ENCODE peak calls at places on chromosomes 12 and 14, in five cellular contexts. S, I, D, Y and P are unnamed samples.
A peak's percentile ranks its signal among the peaks of the same experiment; 100 is the strongest.

GRCh38 chr14:61342486-61342885 is 21.1 kb downstream of the PRKCH start:
- DNase-seq in S (peak; percentile 72), I (no peak), D (peak; percentile 83), Y (peak; percentile 92), P (no peak)

GRCh38 chr12:10189653-10190052 is 10.8 kb downstream of the TMEM52B start:
- DNase-seq in S (no peak), I (peak; percentile 66), D (no peak), Y (no peak), P (no peak)

GRCh38 chr12:108112815-108113556 is 16.1 kb upstream of the WSCD2 start:
- DNase-seq in S (no peak), I (no peak), D (no peak), Y (no peak), P (no peak)

GRCh38 chr12:25558566-25558965 is 5.5 kb upstream of the LMNTD1 start:
- DNase-seq in S (no peak), I (peak; percentile 51), D (no peak), Y (no peak), P (no peak)

GRCh38 chr12:100845095-100845494 is 50.5 kb downstream of the ANO4 start:
- DNase-seq in S (no peak), I (no peak), D (no peak), Y (no peak), P (no peak)

GRCh38 chr12:123115409-123116111 is 35.3 kb downstream of the PITPNM2 start:
- DNase-seq in S (no peak), I (peak; percentile 97), D (no peak), Y (peak; percentile 69), P (peak; percentile 53)

GRCh38 chr12:7129647-7130536 is at the start of gene CLSTN3:
- DNase-seq in S (peak; percentile 78), I (peak; percentile 68), D (peak; percentile 90), Y (peak; percentile 90), P (peak; percentile 97)

GRCh38 chr12:28350502-28350901 is 160.2 kb downstream of the CCDC91 start:
- DNase-seq in S (no peak), I (no peak), D (no peak), Y (no peak), P (no peak)

GRCh38 chr14:22865424-22866215 is 5.9 kb upstream of the LRP10 start:
- DNase-seq in S (no peak), I (no peak), D (no peak), Y (no peak), P (no peak)

GRCh38 chr12:122042910-122043309 is 21.2 kb downstream of the BCL7A start:
- DNase-seq in S (no peak), I (no peak), D (no peak), Y (no peak), P (no peak)

GRCh38 chr12:98757455-98757854 is 112.4 kb downstream of the APAF1 start:
- DNase-seq in S (no peak), I (no peak), D (no peak), Y (no peak), P (no peak)

GRCh38 chr12:116142936-116143882 is 134.3 kb downstream of the MED13L start:
- DNase-seq in S (no peak), I (peak; percentile 89), D (no peak), Y (peak; percentile 55), P (peak; percentile 15)

GRCh38 chr12:71607494-71608330 is 55.9 kb downstream of the ZFC3H1 start:
- DNase-seq in S (no peak), I (no peak), D (no peak), Y (no peak), P (no peak)

GRCh38 chr14:103730490-103731035 is 15.0 kb downstream of the ZFYVE21 start:
- DNase-seq in S (no peak), I (no peak), D (no peak), Y (no peak), P (no peak)

GRCh38 chr12:105107176-105107496 is 395 bp upstream of the WASHC4 start:
- DNase-seq in S (no peak), I (peak; percentile 62), D (no peak), Y (no peak), P (no peak)

GRCh38 chr14:39138450-39138849 is 24.3 kb downstream of the GEMIN2 start:
- DNase-seq in S (no peak), I (peak; percentile 63), D (no peak), Y (no peak), P (no peak)

GRCh38 chr12:105907982-105908381 is 230.8 kb downstream of the NUAK1 start:
- DNase-seq in S (no peak), I (no peak), D (no peak), Y (no peak), P (no peak)

GRCh38 chr12:113500662-113501435 is 29.2 kb upstream of the LHX5 start:
- DNase-seq in S (no peak), I (no peak), D (no peak), Y (no peak), P (no peak)

GRCh38 chr12:18108611-18109010 is 18.6 kb upstream of the RERGL start:
- DNase-seq in S (no peak), I (no peak), D (no peak), Y (no peak), P (no peak)

GRCh38 chr12:112794721-112795486 is 3.4 kb downstream of the RPH3A start:
- DNase-seq in S (no peak), I (no peak), D (no peak), Y (no peak), P (no peak)

GRCh38 chr14:34766611-34767010 is 52.2 kb upstream of the CFL2 start:
- DNase-seq in S (no peak), I (peak; percentile 10), D (no peak), Y (no peak), P (no peak)

GRCh38 chr14:60642270-60642789 is 6.9 kb downstream of the SIX1 start:
- DNase-seq in S (no peak), I (no peak), D (no peak), Y (no peak), P (peak; percentile 14)

GRCh38 chr14:71209888-71210287 is 302.6 kb downstream of the PCNX1 start:
- DNase-seq in S (no peak), I (no peak), D (no peak), Y (no peak), P (no peak)

GRCh38 chr12:7460375-7461259 is 16.7 kb upstream of the CD163L1 start:
- DNase-seq in S (peak; percentile 23), I (peak; percentile 51), D (peak; percentile 43), Y (peak; percentile 56), P (peak; percentile 62)

GRCh38 chr14:75047506-75047905 is 3.8 kb downstream of the MLH3 start:
- DNase-seq in S (no peak), I (peak; percentile 21), D (no peak), Y (no peak), P (no peak)

GRCh38 chr12:91225316-91225715 is 42.7 kb upstream of the DCN start:
- DNase-seq in S (no peak), I (peak; percentile 35), D (no peak), Y (no peak), P (no peak)